ENCODE peak calls at places on chromosomes 16 and 17, in eight cellular contexts. V, N, X, L, F, Q, H and P are unnamed samples.

GRCh38 chr16:2226918-2227317 is 3.5 kb downstream of the E4F1 start:
- DNase-seq in L (no peak), X (no peak), V (no peak), N (no peak), Q (no peak), H (no peak), F (no peak), P (no peak)

GRCh38 chr17:80888276-80889160 is 103.1 kb upstream of the CHMP6 start:
- DNase-seq in F (no peak), H (no peak), N (no peak), X (no peak), L (no peak), V (no peak), Q (no peak), P (no peak)

GRCh38 chr17:5516060-5516792 is 29.9 kb downstream of the MIS12 start:
- DNase-seq in Q (no peak), H (no peak), N (no peak), V (peak; percentile 98), L (peak; percentile 66), F (peak; percentile 87), X (peak; percentile 78), P (no peak)

GRCh38 chr16:68086336-68086821 is 1.2 kb downstream of the NFATC3 start:
- DNase-seq in Q (peak; percentile 52), L (no peak), H (no peak), V (peak; percentile 75), X (no peak), N (peak; percentile 59), F (peak; percentile 35), P (peak; percentile 22)

GRCh38 chr17:41678907-41679739 is 9.6 kb upstream of the EIF1 start:
- DNase-seq in H (peak; percentile 49), X (no peak), N (no peak), L (no peak), Q (no peak), F (peak; percentile 40), V (peak; percentile 66), P (peak; percentile 87)

GRCh38 chr17:48613862-48614694 is 1.0 kb downstream of the HOXB8 start:
- DNase-seq in V (peak; percentile 36), N (peak; percentile 60), L (no peak), F (no peak), H (no peak), X (no peak), Q (peak; percentile 71), P (no peak)

GRCh38 chr17:9958586-9959281 is 53.7 kb upstream of the RCVRN start:
- DNase-seq in X (no peak), H (no peak), F (no peak), Q (peak; percentile 87), N (peak; percentile 65), L (no peak), V (no peak), P (no peak)

GRCh38 chr16:26382607-26383006 is 684.1 kb upstream of the C16orf82 start:
- DNase-seq in X (no peak), H (no peak), Q (no peak), V (no peak), F (no peak), L (no peak), N (no peak), P (no peak)

GRCh38 chr17:78781339-78782304 is at the start of gene CYTH1:
- DNase-seq in Q (peak; percentile 71), L (no peak), F (peak; percentile 45), H (peak; percentile 65), X (peak; percentile 68), V (peak; percentile 70), N (peak; percentile 62), P (peak; percentile 44)

GRCh38 chr17:58246104-58246740 is 7.8 kb downstream of the LPO start:
- DNase-seq in V (no peak), H (no peak), N (no peak), F (no peak), Q (no peak), L (no peak), X (no peak), P (no peak)

GRCh38 chr16:50671644-50672260 is 9.4 kb downstream of the SNX20 start:
- DNase-seq in H (peak; percentile 50), Q (peak; percentile 52), X (no peak), F (peak; percentile 48), L (peak; percentile 64), V (no peak), N (peak; percentile 64), P (peak; percentile 69)

GRCh38 chr17:63116967-63117366 is 150.9 kb downstream of the TANC2 start:
- DNase-seq in H (no peak), V (peak; percentile 39), L (no peak), F (no peak), N (peak; percentile 65), Q (peak; percentile 64), X (peak; percentile 64), P (no peak)

GRCh38 chr17:82838386-82839063 is 1.3 kb downstream of the ZNF750 start:
- DNase-seq in N (no peak), V (peak; percentile 8), L (no peak), Q (no peak), F (peak; percentile 35), X (peak; percentile 64), H (no peak), P (no peak)

DNA sequence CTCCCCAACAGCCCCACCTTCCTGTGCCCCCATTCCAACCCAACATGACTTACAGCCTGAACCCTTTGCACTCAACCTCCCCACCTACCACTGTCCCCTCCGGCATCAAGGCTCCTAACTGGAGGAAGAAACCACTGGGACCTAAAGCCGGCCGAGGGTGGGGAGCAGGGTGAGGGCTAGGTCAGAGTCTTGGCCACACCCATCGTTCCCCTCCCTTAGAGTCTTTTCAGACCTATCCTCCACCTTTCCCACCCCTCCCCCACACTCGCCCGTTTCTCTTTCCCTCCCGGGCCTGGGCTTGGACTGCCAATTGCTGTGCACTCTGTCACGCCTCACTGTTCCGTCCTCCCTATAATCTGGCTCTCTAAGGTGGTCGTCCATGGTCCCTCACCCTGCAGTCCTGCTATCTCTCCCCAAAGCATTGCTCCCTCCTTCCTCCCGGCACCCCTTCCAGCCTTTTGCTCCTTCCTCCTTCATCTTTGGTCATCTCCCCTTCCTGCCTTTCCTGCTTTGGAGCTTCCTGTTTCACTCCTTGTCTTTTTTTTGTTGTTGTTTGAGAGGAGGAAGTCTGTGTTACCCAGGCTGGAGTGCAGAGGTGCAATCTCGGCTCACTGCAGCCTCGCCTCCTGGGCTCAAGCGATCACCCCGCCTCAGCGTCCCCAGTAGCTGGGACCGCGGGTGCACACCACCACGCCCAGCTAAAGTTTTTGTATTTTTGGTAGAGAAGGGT is 958 bp upstream of the CLDN7 start:
- DNase-seq in Q (peak; percentile 55), N (peak; percentile 97), V (no peak), F (peak; percentile 69), L (peak; percentile 79), X (peak; percentile 88), H (no peak), P (no peak)
- TF ChIP-seq EZH2phosphoT487 in Q (no peak), N (no peak), V (no peak), F (no peak), L (no peak), X (no peak), H (no peak), P (no peak)

DNA sequence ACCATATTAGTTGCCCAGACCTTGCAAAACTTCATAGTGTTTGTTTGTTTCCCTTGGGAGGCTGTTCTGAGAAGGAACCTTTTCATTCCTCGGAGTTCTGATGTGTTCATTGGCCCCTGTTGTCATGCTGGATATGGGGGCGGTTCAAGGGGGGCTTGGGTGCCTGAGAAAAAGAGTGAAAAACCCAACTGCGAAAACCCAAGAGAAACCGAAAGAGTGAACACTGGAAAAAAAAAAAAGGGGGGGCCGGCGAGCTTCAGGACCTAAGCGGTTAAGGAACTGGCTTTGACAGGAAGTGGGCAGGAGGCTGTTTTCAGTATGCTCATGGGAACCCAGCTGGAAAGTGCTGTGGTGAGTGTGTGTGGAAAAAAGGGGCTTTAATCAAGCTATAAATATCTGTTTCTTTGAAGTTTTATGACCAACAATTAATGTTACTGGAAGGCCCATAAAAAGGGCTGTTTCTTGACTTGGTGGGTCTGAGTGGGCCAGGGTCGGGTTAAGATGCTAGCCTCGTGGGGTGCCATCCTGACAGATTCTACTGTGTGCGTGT is 510.7 kb downstream of the MAF start:
- DNase-seq in L (no peak), V (no peak), N (no peak), F (no peak), H (peak; percentile 10), Q (no peak), X (no peak), P (peak; percentile 80)
- TF ChIP-seq EZH2phosphoT487 in L (no peak), V (no peak), N (no peak), F (no peak), H (no peak), Q (no peak), X (no peak), P (no peak)

GRCh38 chr17:71444011-71444574 is 676.7 kb upstream of the SOX9 start:
- DNase-seq in X (no peak), H (no peak), V (no peak), Q (no peak), L (no peak), F (no peak), N (no peak), P (no peak)

GRCh38 chr17:71437176-71437575 is 683.6 kb upstream of the SOX9 start:
- DNase-seq in V (no peak), X (no peak), H (no peak), N (no peak), L (no peak), F (no peak), Q (no peak), P (no peak)

GRCh38 chr17:71440513-71440912 is 680.3 kb upstream of the SOX9 start:
- DNase-seq in L (no peak), N (no peak), X (peak; percentile 5), H (no peak), F (peak; percentile 79), Q (no peak), V (no peak), P (no peak)

GRCh38 chr17:71438631-71439146 is 682.1 kb upstream of the SOX9 start:
- DNase-seq in Q (no peak), H (no peak), N (no peak), F (peak; percentile 97), X (peak; percentile 77), L (peak; percentile 90), V (peak; percentile 94), P (no peak)

GRCh38 chr17:71441098-71441497 is 679.7 kb upstream of the SOX9 start:
- DNase-seq in H (no peak), N (no peak), Q (no peak), X (peak; percentile 47), L (peak; percentile 79), V (peak; percentile 93), F (peak; percentile 97), P (no peak)
- TF ChIP-seq EZH2phosphoT487 in H (no peak), N (no peak), Q (no peak), X (no peak), L (no peak), V (no peak), F (no peak), P (no peak)

DNA sequence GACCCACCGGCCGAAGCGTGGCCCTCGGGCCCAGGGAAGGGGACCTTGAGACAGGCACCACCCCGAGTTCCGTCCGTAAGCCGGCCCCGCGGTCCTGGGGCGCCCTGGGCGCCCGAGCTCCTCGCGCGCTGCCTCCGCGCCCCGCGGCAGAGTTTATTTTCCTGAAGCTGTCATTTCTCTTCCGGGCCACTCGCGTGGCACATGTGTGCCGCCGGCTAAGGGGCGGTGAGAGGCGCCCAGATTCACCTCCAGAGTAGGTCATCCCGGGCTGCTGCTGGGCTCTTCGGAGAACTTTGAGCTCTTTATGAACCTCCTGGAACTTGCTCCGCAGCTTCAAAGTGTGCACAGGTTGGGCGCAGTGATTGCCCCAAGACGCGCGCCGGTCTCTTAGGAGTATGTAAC is 489 bp downstream of the ZC3H18 start:
- DNase-seq in Q (peak; percentile 41), L (no peak), X (peak; percentile 55), F (no peak), H (peak; percentile 49), N (peak; percentile 56), V (peak; percentile 62), P (peak; percentile 17)
- TF ChIP-seq EZH2phosphoT487 in Q (no peak), L (no peak), X (no peak), F (no peak), H (no peak), N (no peak), V (no peak), P (no peak)